ENCODE peak calls at places on chromosome 14, in five cellular contexts. C, O, R, E and X are unnamed samples.

GRCh38 chr14:87615822-87616679 is 376.9 kb downstream of the GALC start:
- DNase-seq in E (peak), R (no peak), C (no peak), O (no peak), X (no peak)

GRCh38 chr14:64705406-64706118 is 1.3 kb downstream of the PLEKHG3 start:
- DNase-seq in C (peak), R (peak), E (no peak), O (no peak), X (no peak)

GRCh38 chr14:89899917-89900680 is 54.4 kb downstream of the EFCAB11 start:
- DNase-seq in C (no peak), R (no peak), O (no peak), E (peak), X (no peak)

GRCh38 chr14:29197557-29197956 is 431.0 kb downstream of the FOXG1 start:
- DNase-seq in C (no peak), E (no peak), O (no peak), R (no peak), X (no peak)

GRCh38 chr14:94717808-94718207 is 52.1 kb downstream of the GSC start:
- DNase-seq in E (no peak), R (no peak), C (no peak), O (no peak), X (no peak)

GRCh38 chr14:104423224-104423681 is 156.3 kb upstream of the C14orf180 start:
- DNase-seq in C (peak), E (no peak), O (peak), R (no peak), X (no peak)

GRCh38 chr14:23056257-23056955 is 914 bp downstream of the CDH24 start:
- DNase-seq in E (peak), R (peak), O (no peak), C (no peak), X (peak)

GRCh38 chr14:104284636-104285482 is 146.5 kb downstream of the KIF26A start:
- DNase-seq in O (no peak), E (no peak), R (peak), C (peak), X (no peak)

GRCh38 chr14:73567951-73568885 is 795 bp upstream of the ACOT2 start:
- DNase-seq in R (no peak), E (peak), C (no peak), O (no peak), X (no peak)

GRCh38 chr14:68518910-68519686 is 273.8 kb downstream of the ZFP36L1 start:
- DNase-seq in E (peak), R (no peak), C (no peak), O (no peak), X (no peak)

GRCh38 chr14:21498540-21499526 is 12.3 kb downstream of the METTL3 start:
- DNase-seq in E (peak), C (no peak), O (no peak), R (no peak), X (no peak)

GRCh38 chr14:41743140-41743539 is 136.5 kb downstream of the LRFN5 start:
- DNase-seq in O (no peak), C (no peak), E (no peak), R (no peak), X (no peak)

GRCh38 chr14:68941820-68942219 is 37.3 kb downstream of the ACTN1 start:
- DNase-seq in O (no peak), E (peak), R (peak), C (no peak), X (no peak)

GRCh38 chr14:25120261-25120660 is 70.3 kb upstream of the STXBP6 start:
- DNase-seq in O (no peak), C (no peak), E (no peak), R (no peak), X (no peak)
- H3K27ac ChIP-seq in O (no peak), C (no peak), E (no peak), R (no peak), X (no peak)

GRCh38 chr14:59564356-59564755 is 12.3 kb downstream of the CCDC175 start:
- DNase-seq in C (no peak), R (no peak), O (no peak), E (no peak), X (no peak)

GRCh38 chr14:59566725-59567124 is 9.9 kb downstream of the CCDC175 start:
- DNase-seq in C (no peak), E (no peak), O (no peak), R (no peak), X (no peak)

GRCh38 chr14:59565112-59565511 is 11.5 kb downstream of the CCDC175 start:
- DNase-seq in R (no peak), E (peak), O (no peak), C (no peak), X (no peak)

GRCh38 chr14:59566281-59566680 is 10.3 kb downstream of the CCDC175 start:
- DNase-seq in E (no peak), C (no peak), O (no peak), R (no peak), X (no peak)

DNA sequence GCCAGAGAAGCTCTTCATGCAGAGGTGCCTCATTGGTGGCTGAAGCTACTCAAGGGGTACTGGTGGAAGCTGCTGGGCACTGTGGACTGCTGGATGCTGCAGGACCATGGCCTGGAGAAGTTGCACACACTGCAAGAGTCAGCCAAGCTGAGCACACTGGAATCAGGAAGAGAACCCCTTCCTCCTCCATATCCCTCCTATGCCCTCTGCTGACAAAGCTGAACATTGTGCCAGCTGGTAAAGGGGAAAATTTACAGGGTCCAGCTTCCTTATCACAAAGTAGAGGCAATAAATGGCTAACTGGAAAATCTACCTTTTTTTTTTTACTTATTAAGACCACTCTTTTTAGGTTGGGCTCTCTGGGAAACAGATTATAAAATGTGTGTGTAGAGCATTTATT is 6.5 kb downstream of the CCDC175 start:
- DNase-seq in C (no peak), E (no peak), O (no peak), R (no peak), X (no peak)
- TF ChIP-seq CTCF in C (no peak), E (peak), O (no peak), R (no peak), X (no peak)

GRCh38 chr14:99261916-99262787 is 9.8 kb downstream of the BCL11B start:
- DNase-seq in E (no peak), C (no peak), R (no peak), O (no peak), X (peak)
- H3K27ac ChIP-seq in E (no peak), C (peak), R (no peak), O (peak), X (peak)

DNA sequence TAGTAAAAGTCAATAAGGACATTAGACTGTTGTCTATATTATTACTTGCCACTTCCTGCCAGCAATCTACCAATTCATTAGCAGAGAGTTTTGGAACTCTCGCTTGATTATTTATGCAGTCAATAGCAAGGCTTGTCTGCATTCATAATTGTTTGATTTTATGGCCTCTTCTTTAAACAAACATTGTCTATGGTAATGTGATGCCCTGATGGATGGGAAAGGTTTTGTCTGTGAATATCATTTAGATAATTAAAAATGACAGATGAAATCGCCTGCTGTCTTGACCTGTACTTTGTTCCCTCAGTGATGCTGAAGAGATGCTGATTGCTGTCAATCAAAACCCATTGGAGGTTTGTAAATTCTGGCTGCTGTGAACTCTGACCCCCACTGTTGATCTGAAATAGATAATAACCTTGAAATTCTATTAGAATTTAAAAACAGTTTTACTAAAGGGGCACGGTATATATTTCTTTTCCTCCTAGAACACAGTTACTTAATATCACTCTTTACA is 455.3 kb downstream of the NPAS3 start:
- DNase-seq in E (no peak), C (no peak), O (no peak), R (no peak), X (no peak)
- TF ChIP-seq CTCF in E (no peak), C (no peak), O (no peak), R (no peak), X (no peak)